ENCODE peak calls at places on chromosomes 5 and 9, in six cellular contexts. W, C, U, L, J and K are unnamed samples.

GRCh38 chr5:67082941-67083340 is 113.7 kb downstream of the CD180 start:
- DNase-seq in W (no peak), C (no peak), U (no peak), L (peak), J (no peak), K (no peak)

GRCh38 chr5:55604611-55605067 is 69.9 kb upstream of the PLPP1 start:
- DNase-seq in W (no peak), C (no peak), U (no peak), L (peak), J (peak), K (no peak)

GRCh38 chr5:151686673-151687378 is at the start of gene SPARC:
- DNase-seq in W (peak), C (peak), U (peak), L (peak), J (peak), K (peak)

GRCh38 chr5:175444060-175444904 is at the start of gene DRD1:
- DNase-seq in W (no peak), C (no peak), U (no peak), L (peak), J (peak), K (no peak)

GRCh38 chr9:108921200-108921599 is 12.7 kb downstream of the ELP1 start:
- DNase-seq in W (no peak), C (no peak), U (no peak), L (no peak), J (no peak), K (no peak)

GRCh38 chr5:177307544-177308363 is 3.9 kb downstream of the MXD3 start:
- DNase-seq in W (no peak), C (no peak), U (no peak), L (no peak), J (no peak), K (no peak)

GRCh38 chr5:160318409-160318808 is 6.0 kb upstream of the CCNJL start:
- DNase-seq in W (no peak), C (no peak), U (no peak), L (no peak), J (no peak), K (no peak)

GRCh38 chr9:9318959-9319505 is 1293.8 kb downstream of the PTPRD start:
- DNase-seq in W (no peak), C (no peak), U (no peak), L (no peak), J (no peak), K (no peak)

GRCh38 chr5:120465281-120465961 is 1.3 kb downstream of the PRR16 start:
- DNase-seq in W (peak), C (no peak), U (no peak), L (peak), J (peak), K (no peak)

GRCh38 chr9:23123048-23123632 is 676.5 kb downstream of the DMRTA1 start:
- DNase-seq in W (no peak), C (peak), U (no peak), L (no peak), J (peak), K (peak)

GRCh38 chr5:141914154-141914743 is 9.4 kb upstream of the DELE1 start:
- DNase-seq in W (no peak), C (no peak), U (no peak), L (peak), J (no peak), K (peak)

GRCh38 chr5:172110260-172110815 is 77.7 kb downstream of the STK10 start:
- DNase-seq in W (peak), C (no peak), U (no peak), L (peak), J (no peak), K (no peak)

GRCh38 chr5:17219006-17219422 is 1.6 kb downstream of the BASP1 start:
- DNase-seq in W (no peak), C (no peak), U (no peak), L (peak), J (no peak), K (peak)

GRCh38 chr5:36279054-36279698 is 22.5 kb downstream of the RANBP3L start:
- DNase-seq in W (no peak), C (no peak), U (no peak), L (peak), J (no peak), K (no peak)

GRCh38 chr9:130372057-130372456 is 72.7 kb upstream of the ASS1 start:
- DNase-seq in W (no peak), C (no peak), U (no peak), L (no peak), J (no peak), K (no peak)

GRCh38 chr9:87201316-87201715 is 254.0 kb upstream of the GAS1 start:
- DNase-seq in W (no peak), C (no peak), U (no peak), L (peak), J (peak), K (no peak)

GRCh38 chr5:68214472-68215207 is 916 bp upstream of the PIK3R1 start:
- DNase-seq in W (no peak), C (no peak), U (no peak), L (peak), J (no peak), K (no peak)

GRCh38 chr9:130664191-130665028 is at the start of gene PRDM12:
- DNase-seq in W (no peak), C (no peak), U (peak), L (no peak), J (no peak), K (no peak)

GRCh38 chr5:50711280-50711679 is 44.8 kb downstream of the PARP8 start:
- DNase-seq in W (no peak), C (no peak), U (no peak), L (peak), J (peak), K (no peak)

GRCh38 chr5:149959406-149960236 is 937 bp upstream of the SLC26A2 start:
- DNase-seq in W (no peak), C (no peak), U (no peak), L (peak), J (peak), K (no peak)

GRCh38 chr9:134620751-134621557 is 20.6 kb upstream of the COL5A1 start:
- DNase-seq in W (peak), C (no peak), U (no peak), L (no peak), J (no peak), K (no peak)

GRCh38 chr5:146048994-146049703 is 56.2 kb downstream of the PLAC8L1 start:
- DNase-seq in W (no peak), C (peak), U (peak), L (peak), J (peak), K (peak)

GRCh38 chr5:132410451-132411381 is 41.2 kb downstream of the SLC22A5 start:
- DNase-seq in W (no peak), C (peak), U (peak), L (peak), J (peak), K (peak)

GRCh38 chr5:11415751-11416150 is 488.5 kb downstream of the CTNND2 start:
- DNase-seq in W (no peak), C (no peak), U (no peak), L (no peak), J (no peak), K (no peak)

GRCh38 chr9:106682420-106682819 is 180.5 kb upstream of the ZNF462 start:
- DNase-seq in W (no peak), C (no peak), U (no peak), L (no peak), J (no peak), K (no peak)

GRCh38 chr9:118957585-118957984 is 411.6 kb downstream of the BRINP1 start:
- DNase-seq in W (no peak), C (no peak), U (no peak), L (no peak), J (no peak), K (no peak)

GRCh38 chr9:128882677-128883590 is 1.0 kb downstream of the LRRC8A start:
- DNase-seq in W (no peak), C (no peak), U (no peak), L (no peak), J (no peak), K (no peak)

GRCh38 chr5:24899180-24899579 is 254.4 kb upstream of the CDH10 start:
- DNase-seq in W (no peak), C (no peak), U (no peak), L (no peak), J (no peak), K (no peak)

GRCh38 chr5:173201636-173202265 is 33.3 kb downstream of the NKX2-5 start:
- DNase-seq in W (no peak), C (no peak), U (no peak), L (peak), J (peak), K (no peak)